ENCODE peak calls at places on chromosomes 2 and 18, in six cellular contexts. O is upper lobe of right lung; N is mammary epithelial cell; L is aorta; U is SK-N-SH; A is CD8-positive, alpha-beta memory T cell. E is an unnamed sample. For H3K9me3, the result is how much of the 10 kb centered on the place peaks cover.

GRCh38 chr2:102667072-102667471 is 47.7 kb downstream of the SLC9A2 start:
- DNase-seq in O (no peak), N (peak), L (no peak), U (no peak), A (no peak), E (no peak)

GRCh38 chr2:128473175-128474013 is 154.7 kb upstream of the HS6ST1 start:
- DNase-seq in N (no peak), O (peak), U (no peak), A (no peak), L (no peak), E (no peak)

GRCh38 chr2:171393487-171393886 is 40.3 kb downstream of the METTL8 start:
- DNase-seq in O (no peak), N (no peak), L (no peak), A (no peak), U (no peak), E (no peak)

GRCh38 chr18:10912790-10913560 is 236.4 kb downstream of the PIEZO2 start:
- DNase-seq in O (no peak), L (no peak), U (no peak), N (no peak), A (no peak), E (no peak)

GRCh38 chr2:231394201-231395141 is 1.0 kb upstream of the B3GNT7 start:
- DNase-seq in N (no peak), O (no peak), A (no peak), U (peak), L (no peak), E (peak)

GRCh38 chr2:108396845-108397244 is 19.1 kb downstream of the SULT1C4 start:
- DNase-seq in L (no peak), A (no peak), U (no peak), O (no peak), N (peak), E (no peak)

GRCh38 chr2:189608799-189609422 is 28.3 kb upstream of the SLC40A1 start:
- DNase-seq in U (no peak), L (no peak), O (no peak), N (peak), A (no peak), E (no peak)

GRCh38 chr18:40867452-40867851 is 1087.6 kb upstream of the PIK3C3 start:
- DNase-seq in A (no peak), L (no peak), U (no peak), O (no peak), N (peak), E (no peak)

GRCh38 chr2:150097891-150098595 is 389.4 kb downstream of the RND3 start:
- DNase-seq in L (no peak), A (no peak), O (no peak), N (peak), U (no peak), E (no peak)

GRCh38 chr2:37020212-37020886 is 54.0 kb upstream of the STRN start:
- DNase-seq in U (peak), A (no peak), O (peak), L (peak), N (no peak), E (peak)

GRCh38 chr2:64454316-64455030 is 511 bp downstream of the LGALSL start:
- DNase-seq in L (peak), U (peak), N (peak), A (peak), O (peak), E (peak)

GRCh38 chr2:102798181-102798580 is 36.4 kb downstream of the TMEM182 start:
- DNase-seq in L (no peak), O (no peak), N (no peak), A (no peak), U (no peak), E (no peak)

GRCh38 chr2:167954500-167954899 is 292.9 kb downstream of the STK39 start:
- DNase-seq in N (no peak), O (no peak), U (no peak), A (no peak), L (no peak), E (no peak)

GRCh38 chr18:71808576-71808975 is 735.6 kb downstream of the CBLN2 start:
- DNase-seq in U (no peak), N (no peak), O (no peak), L (no peak), A (no peak), E (no peak)
- H3K9me3 ChIP-seq in U (under half), N (under half), O (under half), L (under half), A (under half), E (under half)

DNA sequence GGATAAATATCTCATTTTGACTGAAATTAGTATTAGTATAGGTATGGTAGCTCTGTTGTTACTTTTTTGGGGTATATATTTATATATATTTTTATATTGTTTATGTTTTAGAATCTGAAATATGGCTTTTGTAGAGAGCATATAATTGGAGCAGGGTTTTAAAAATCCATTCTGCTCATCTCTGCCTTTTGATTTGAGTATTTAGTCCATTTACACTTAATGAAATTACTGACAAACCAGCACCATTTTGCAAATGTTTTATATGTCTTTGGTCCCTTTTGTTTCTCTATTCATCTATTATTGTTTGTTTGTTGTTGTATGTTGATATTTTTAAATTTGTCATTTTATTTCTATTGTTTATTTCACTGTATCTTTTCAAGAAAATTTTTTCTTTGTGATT is 30.7 kb downstream of the PTPN4 start:
- DNase-seq in U (no peak), L (no peak), A (no peak), N (no peak), O (no peak), E (no peak)
- H3K9me3 ChIP-seq in U (under half), L (under half), A (under half), N (under half), O (under half), E (under half)

GRCh38 chr2:183427558-183427957 is 303.3 kb downstream of the NUP35 start:
- DNase-seq in L (no peak), A (no peak), O (no peak), U (no peak), N (no peak), E (no peak)

DNA sequence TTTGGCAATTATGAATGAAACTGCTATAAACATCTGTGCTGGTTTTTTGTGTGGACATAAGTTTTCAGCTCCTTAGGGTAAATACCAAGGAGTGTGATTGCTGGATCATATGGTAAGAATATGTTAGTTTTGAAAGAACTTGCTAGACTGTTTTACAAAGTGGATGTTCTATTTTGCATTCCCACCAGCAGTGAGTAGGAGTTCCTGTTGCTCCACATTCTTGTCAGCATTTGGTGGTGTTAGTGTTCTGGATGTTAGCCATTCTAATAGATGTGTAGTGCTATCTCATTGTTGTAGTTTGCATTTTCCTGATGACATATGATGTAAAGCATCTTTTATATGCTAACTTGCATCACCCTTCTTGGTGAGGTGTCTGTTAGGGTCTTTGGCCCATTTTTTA is 304.6 kb downstream of the NUP35 start:
- DNase-seq in O (no peak), A (no peak), L (no peak), U (no peak), N (no peak), E (no peak)
- H3K9me3 ChIP-seq in O (under half), A (under half), L (under half), U (under half), N (under half), E (under half)

GRCh38 chr2:81290846-81291245 is 986.3 kb upstream of the LRRTM1 start:
- DNase-seq in A (no peak), L (no peak), U (no peak), N (no peak), O (no peak), E (no peak)
- H3K9me3 ChIP-seq in A (under half), L (under half), U (under half), N (under half), O (under half), E (under half)

DNA sequence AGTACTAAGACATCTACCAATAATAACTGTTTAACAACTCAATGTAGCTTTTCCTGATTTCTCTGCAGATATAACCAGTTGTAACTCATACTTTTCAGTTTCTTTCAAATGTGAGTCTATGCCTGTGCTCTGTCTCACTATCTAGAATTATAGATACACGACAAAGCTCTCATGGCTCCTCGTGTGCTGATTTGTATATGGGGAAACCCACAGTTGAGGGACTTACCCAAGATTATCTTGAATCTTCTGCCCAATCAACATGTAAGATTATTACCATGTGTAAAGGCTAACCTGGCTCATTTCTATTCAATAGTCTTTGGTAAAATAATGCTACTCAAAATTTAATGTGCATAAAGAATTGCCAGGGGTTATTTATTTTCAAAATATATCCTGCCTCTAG is 554.4 kb downstream of the FBXO15 start:
- DNase-seq in L (no peak), N (no peak), O (no peak), U (no peak), A (no peak), E (no peak)
- H3K9me3 ChIP-seq in L (under half), N (under half), O (under half), U (under half), A (under half), E (under half)

GRCh38 chr18:57649536-57650495 is 28.2 kb upstream of the NARS1 start:
- DNase-seq in U (no peak), O (no peak), N (peak), L (no peak), A (no peak), E (no peak)

GRCh38 chr18:57640749-57641148 is 19.1 kb upstream of the NARS1 start:
- DNase-seq in U (no peak), N (no peak), L (no peak), O (no peak), A (no peak), E (no peak)

GRCh38 chr18:57640236-57640635 is 18.6 kb upstream of the NARS1 start:
- DNase-seq in L (no peak), O (no peak), A (no peak), U (no peak), N (no peak), E (no peak)

GRCh38 chr18:57648414-57648813 is 26.8 kb upstream of the NARS1 start:
- DNase-seq in N (no peak), U (no peak), L (no peak), A (no peak), O (no peak), E (no peak)

GRCh38 chr18:57644540-57644939 is 22.9 kb upstream of the NARS1 start:
- DNase-seq in U (no peak), N (no peak), A (no peak), L (no peak), O (no peak), E (no peak)
- H3K9me3 ChIP-seq in U (under half), N (under half), A (under half), L (under half), O (under half), E (under half)

DNA sequence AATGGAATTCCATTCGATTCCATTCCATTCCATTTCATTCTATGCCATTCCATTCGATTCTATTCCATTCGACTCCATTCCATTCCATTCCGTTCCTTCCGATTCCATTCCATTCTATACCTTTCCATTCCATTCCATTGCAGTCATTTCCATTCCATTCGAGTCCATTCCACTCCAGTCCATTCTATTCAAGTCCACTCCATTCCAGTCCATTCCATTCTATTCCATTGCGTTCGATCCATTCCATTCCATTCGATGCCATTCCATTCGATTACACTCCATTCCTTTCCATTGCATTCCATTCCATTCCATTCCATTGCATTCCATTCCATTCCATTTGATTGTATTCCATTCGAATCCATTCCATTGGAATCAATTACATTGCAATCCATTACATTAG is 1119.8 kb downstream of the RPIA start:
- DNase-seq in N (no peak), A (no peak), U (no peak), L (no peak), O (no peak), E (no peak)
- H3K9me3 ChIP-seq in N (half or more), A (under half), U (under half), L (under half), O (half or more), E (under half)

DNA sequence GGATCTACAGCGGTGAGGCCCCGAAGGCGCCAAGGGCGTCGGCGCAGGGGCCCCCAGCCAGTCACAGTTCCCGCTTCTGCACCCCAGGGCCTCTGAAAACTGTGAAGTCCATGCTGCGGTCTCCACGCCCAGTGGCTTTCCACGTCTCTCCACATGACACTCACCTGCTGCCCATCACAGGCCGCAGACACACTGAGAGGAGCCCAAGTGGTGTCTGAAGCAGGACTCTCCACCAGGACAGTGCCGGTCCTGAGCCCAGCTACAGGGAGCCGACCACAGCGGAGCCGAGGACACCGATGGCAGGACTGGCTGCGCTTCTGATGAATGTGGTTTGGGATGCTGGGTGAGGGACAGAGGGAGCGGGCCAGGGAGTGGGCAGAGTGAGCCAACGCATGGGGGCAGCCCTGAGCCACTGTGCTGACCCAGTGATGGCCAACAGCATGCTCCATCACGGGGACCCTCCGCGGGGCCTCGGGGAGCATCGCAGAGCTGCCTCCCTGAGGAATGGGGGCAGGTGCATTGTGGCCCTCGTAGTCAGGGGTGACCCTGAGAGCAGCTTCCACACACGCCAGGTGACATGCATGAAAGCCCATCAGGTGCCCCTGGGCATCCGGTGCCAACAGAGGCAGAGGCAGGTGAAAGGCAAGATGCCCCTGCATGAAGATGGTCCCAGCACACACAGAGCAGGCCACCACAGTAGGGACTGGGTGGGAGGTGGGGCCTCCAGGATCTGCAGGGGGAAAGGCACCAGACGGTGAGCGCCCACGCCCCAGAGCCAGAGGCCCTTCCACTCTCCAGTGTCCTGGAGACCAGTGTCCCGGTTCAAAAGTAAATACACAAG is 116.6 kb downstream of the HDAC4 start:
- DNase-seq in A (no peak), O (peak), U (no peak), N (no peak), L (peak), E (no peak)
- H3K9me3 ChIP-seq in A (under half), O (under half), U (under half), N (under half), L (under half), E (under half)

GRCh38 chr2:120973196-120973595 is 237.5 kb downstream of the GLI2 start:
- DNase-seq in L (no peak), A (no peak), N (no peak), O (no peak), U (no peak), E (peak)
- H3K9me3 ChIP-seq in L (under half), A (under half), N (under half), O (under half), U (under half), E (under half)

GRCh38 chr2:89848114-89848513 is 1156.6 kb downstream of the RPIA start:
- DNase-seq in O (no peak), N (no peak), A (no peak), L (no peak), U (no peak), E (no peak)

GRCh38 chr2:89842180-89842908 is 1150.9 kb downstream of the RPIA start:
- DNase-seq in N (no peak), L (peak), U (no peak), O (no peak), A (no peak), E (no peak)

GRCh38 chr2:89841476-89841840 is 1150.0 kb downstream of the RPIA start:
- DNase-seq in O (no peak), L (no peak), U (no peak), N (no peak), A (no peak), E (no peak)

GRCh38 chr2:89845532-89845931 is 1154.1 kb downstream of the RPIA start:
- DNase-seq in O (no peak), A (no peak), L (peak), U (no peak), N (no peak), E (no peak)

DNA sequence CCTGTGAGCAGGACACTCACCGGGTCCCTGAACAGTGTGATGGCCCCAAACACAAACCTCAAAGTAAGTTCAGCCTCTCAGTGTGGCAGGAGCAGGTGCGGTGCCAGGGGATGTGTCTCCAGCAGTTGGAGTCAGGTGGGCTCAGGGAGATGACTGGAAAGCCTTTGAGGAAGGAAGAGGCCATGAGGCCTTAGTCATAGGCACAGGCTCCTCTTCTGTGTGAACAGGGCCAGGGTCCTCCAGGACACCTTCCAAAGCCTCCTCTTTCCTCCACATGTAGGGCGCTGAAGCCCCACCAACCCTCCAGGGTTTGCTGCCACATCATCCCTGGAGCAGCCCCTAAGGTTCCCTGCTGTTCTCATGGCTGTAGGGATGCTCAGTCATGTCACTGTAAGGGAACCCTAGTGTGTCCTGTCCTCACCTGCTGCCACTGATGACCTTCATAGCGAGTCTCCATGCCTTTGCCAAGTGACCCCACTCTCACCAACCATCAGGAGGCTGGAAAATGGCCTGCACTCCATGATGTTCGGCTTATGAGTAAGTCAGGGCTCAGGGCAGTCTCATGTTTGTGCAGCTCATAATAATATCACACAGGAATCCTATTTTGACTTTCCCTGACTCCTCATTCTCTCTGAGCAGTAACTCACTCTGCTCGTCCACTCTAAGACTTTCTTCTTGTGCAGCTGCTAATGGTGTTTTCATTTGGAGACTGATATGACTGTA is 1152.9 kb downstream of the RPIA start:
- DNase-seq in U (no peak), A (no peak), L (peak), O (no peak), N (no peak), E (no peak)
- H3K9me3 ChIP-seq in U (under half), A (under half), L (under half), O (under half), N (under half), E (under half)